ENCODE peak calls at places on chromosomes 13 and 19, in five cellular contexts. One of them, this sample, is unnamed.

GRCh38 chr19:17555929-17556813 is 722 bp downstream of the COLGALT1 start:
- DNase-seq in CD4-positive, alpha-beta memory T cell: no peak
- DNase-seq in lower lobe of right lung: peak; percentile 88
- DNase-seq in fibroblast of lung: peak; percentile 75
- DNase-seq in ovary: peak; percentile 77
- DNase-seq in this sample: peak; percentile 90

GRCh38 chr19:939439-939838 is 13.6 kb downstream of the ARID3A start:
- DNase-seq in CD4-positive, alpha-beta memory T cell: no peak
- DNase-seq in lower lobe of right lung: no peak
- DNase-seq in fibroblast of lung: no peak
- DNase-seq in ovary: no peak
- DNase-seq in this sample: no peak

GRCh38 chr13:69856331-69856730 is 251.3 kb upstream of the ATXN8OS start:
- DNase-seq in CD4-positive, alpha-beta memory T cell: no peak
- DNase-seq in lower lobe of right lung: no peak
- DNase-seq in fibroblast of lung: no peak
- DNase-seq in ovary: no peak
- DNase-seq in this sample: no peak

GRCh38 chr13:44451109-44451508 is 77.5 kb downstream of the SERP2 start:
- DNase-seq in CD4-positive, alpha-beta memory T cell: no peak
- DNase-seq in lower lobe of right lung: no peak
- DNase-seq in fibroblast of lung: peak; percentile 44
- DNase-seq in ovary: no peak
- DNase-seq in this sample: no peak

GRCh38 chr13:75365724-75366173 is 116.2 kb downstream of the TBC1D4 start:
- DNase-seq in CD4-positive, alpha-beta memory T cell: no peak
- DNase-seq in lower lobe of right lung: no peak
- DNase-seq in fibroblast of lung: peak; percentile 52
- DNase-seq in ovary: no peak
- DNase-seq in this sample: no peak

GRCh38 chr13:23440821-23441608 is 7.5 kb upstream of the SACS start:
- DNase-seq in CD4-positive, alpha-beta memory T cell: no peak
- DNase-seq in lower lobe of right lung: no peak
- DNase-seq in fibroblast of lung: no peak
- DNase-seq in ovary: no peak
- DNase-seq in this sample: no peak

GRCh38 chr19:892243-892996 is 567 bp downstream of the MED16 start:
- DNase-seq in CD4-positive, alpha-beta memory T cell: no peak
- DNase-seq in lower lobe of right lung: no peak
- DNase-seq in fibroblast of lung: no peak
- DNase-seq in ovary: no peak
- DNase-seq in this sample: no peak

GRCh38 chr19:51025809-51026553 is 435 bp downstream of the KLK11 start:
- DNase-seq in CD4-positive, alpha-beta memory T cell: no peak
- DNase-seq in lower lobe of right lung: no peak
- DNase-seq in fibroblast of lung: no peak
- DNase-seq in ovary: peak; percentile 77
- DNase-seq in this sample: no peak

GRCh38 chr19:19387108-19387507 is 18.4 kb upstream of the GATAD2A start:
- DNase-seq in CD4-positive, alpha-beta memory T cell: no peak
- DNase-seq in lower lobe of right lung: no peak
- DNase-seq in fibroblast of lung: no peak
- DNase-seq in ovary: no peak
- DNase-seq in this sample: no peak

GRCh38 chr13:51601601-51602348 is 17.5 kb downstream of the WDFY2 start:
- DNase-seq in CD4-positive, alpha-beta memory T cell: no peak
- DNase-seq in lower lobe of right lung: no peak
- DNase-seq in fibroblast of lung: no peak
- DNase-seq in ovary: no peak
- DNase-seq in this sample: no peak

GRCh38 chr13:111058796-111059506 is 56.2 kb upstream of the ARHGEF7 start:
- DNase-seq in CD4-positive, alpha-beta memory T cell: no peak
- DNase-seq in lower lobe of right lung: no peak
- DNase-seq in fibroblast of lung: no peak
- DNase-seq in ovary: no peak
- DNase-seq in this sample: no peak

GRCh38 chr19:38663957-38664502 is 16.6 kb downstream of the ACTN4 start:
- DNase-seq in CD4-positive, alpha-beta memory T cell: no peak
- DNase-seq in lower lobe of right lung: no peak
- DNase-seq in fibroblast of lung: no peak
- DNase-seq in ovary: peak; percentile 69
- DNase-seq in this sample: no peak

GRCh38 chr19:15195987-15196682 is 4.7 kb downstream of the NOTCH3 start:
- DNase-seq in CD4-positive, alpha-beta memory T cell: no peak
- DNase-seq in lower lobe of right lung: peak; percentile 90
- DNase-seq in fibroblast of lung: no peak
- DNase-seq in ovary: no peak
- DNase-seq in this sample: peak; percentile 92
- H3K27ac ChIP-seq in CD4-positive, alpha-beta memory T cell: no peak overlapping the region
- H3K27ac ChIP-seq in lower lobe of right lung: peak overlapping the region; percentile 53
- H3K27ac ChIP-seq in fibroblast of lung: no peak overlapping the region
- H3K27ac ChIP-seq in ovary: no peak overlapping the region
- H3K27ac ChIP-seq in this sample: no peak overlapping the region

DNA sequence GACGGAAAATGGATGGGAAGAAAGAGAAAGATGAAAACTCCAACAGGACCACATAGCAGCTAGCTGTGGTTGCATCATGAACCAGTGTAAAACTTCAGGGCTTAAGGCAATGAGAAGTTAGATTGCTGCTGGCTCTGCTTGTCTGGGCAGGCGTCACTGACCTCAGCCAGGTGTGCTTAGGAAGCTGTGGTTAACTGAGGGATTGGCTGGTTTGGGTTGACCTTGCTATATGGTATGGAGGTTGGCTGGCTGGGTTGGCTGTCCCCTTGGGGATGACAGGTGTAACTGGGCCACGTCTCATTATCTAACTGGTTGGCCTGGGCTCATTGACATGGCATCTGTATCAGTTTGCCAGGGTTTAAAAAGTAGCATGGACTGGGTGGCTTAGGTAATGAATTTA is 40.9 kb downstream of the NLRP4 start:
- DNase-seq in CD4-positive, alpha-beta memory T cell: no peak
- DNase-seq in lower lobe of right lung: no peak
- DNase-seq in fibroblast of lung: no peak
- DNase-seq in ovary: no peak
- DNase-seq in this sample: peak; percentile 33
- H3K9me3 ChIP-seq in CD4-positive, alpha-beta memory T cell: no peaks in the 10 kb centered on the region
- H3K9me3 ChIP-seq in lower lobe of right lung: no peaks in the 10 kb centered on the region
- H3K9me3 ChIP-seq in fibroblast of lung: no peaks in the 10 kb centered on the region
- H3K9me3 ChIP-seq in ovary: peaks cover 5% of the 10 kb centered on the region
- H3K9me3 ChIP-seq in this sample: no peaks in the 10 kb centered on the region

DNA sequence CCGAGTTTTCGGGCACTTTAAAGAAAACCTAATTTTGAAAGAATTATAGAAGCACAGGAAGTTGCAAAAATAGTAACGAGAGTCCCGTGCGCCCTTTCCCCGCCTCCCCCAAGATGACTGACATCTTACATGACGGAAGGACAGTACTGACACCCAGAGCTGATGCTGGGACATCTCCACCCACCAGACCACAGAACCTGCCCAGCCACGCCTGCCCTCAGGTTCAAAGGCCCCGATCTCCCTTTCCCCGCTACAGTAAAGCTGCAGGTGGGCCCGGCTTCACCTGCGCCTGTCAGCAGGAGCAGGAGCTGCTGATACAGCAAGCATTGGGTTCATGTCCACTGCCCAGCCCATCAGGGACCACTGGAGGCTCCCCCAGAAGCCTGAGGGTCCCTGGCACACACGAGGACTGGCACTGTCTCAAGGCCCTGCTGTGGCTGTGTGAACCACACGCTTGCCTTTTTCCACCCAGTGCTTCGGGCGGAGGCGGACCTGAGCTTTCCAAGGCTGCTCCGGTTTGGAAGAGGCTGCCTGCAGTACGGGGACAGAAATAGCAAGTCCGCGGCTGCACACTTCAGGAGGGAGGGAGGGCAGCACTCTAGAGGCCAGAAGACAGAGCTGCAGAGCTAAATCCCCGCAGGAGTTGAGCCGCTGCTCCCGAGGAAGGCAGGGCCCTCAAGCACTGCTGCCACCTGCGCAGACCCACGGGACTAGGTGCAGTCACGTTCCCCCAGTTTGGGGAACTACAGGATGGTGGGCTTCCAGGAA is 8.7 kb downstream of the MAP2K2 start:
- DNase-seq in CD4-positive, alpha-beta memory T cell: peak; percentile 75
- DNase-seq in lower lobe of right lung: no peak
- DNase-seq in fibroblast of lung: no peak
- DNase-seq in ovary: no peak
- DNase-seq in this sample: no peak
- H3K4me3 ChIP-seq in CD4-positive, alpha-beta memory T cell: no peak overlapping the region
- H3K4me3 ChIP-seq in lower lobe of right lung: no peak overlapping the region
- H3K4me3 ChIP-seq in fibroblast of lung: no peak overlapping the region
- H3K4me3 ChIP-seq in ovary: no peak overlapping the region
- H3K4me3 ChIP-seq in this sample: no peak overlapping the region

DNA sequence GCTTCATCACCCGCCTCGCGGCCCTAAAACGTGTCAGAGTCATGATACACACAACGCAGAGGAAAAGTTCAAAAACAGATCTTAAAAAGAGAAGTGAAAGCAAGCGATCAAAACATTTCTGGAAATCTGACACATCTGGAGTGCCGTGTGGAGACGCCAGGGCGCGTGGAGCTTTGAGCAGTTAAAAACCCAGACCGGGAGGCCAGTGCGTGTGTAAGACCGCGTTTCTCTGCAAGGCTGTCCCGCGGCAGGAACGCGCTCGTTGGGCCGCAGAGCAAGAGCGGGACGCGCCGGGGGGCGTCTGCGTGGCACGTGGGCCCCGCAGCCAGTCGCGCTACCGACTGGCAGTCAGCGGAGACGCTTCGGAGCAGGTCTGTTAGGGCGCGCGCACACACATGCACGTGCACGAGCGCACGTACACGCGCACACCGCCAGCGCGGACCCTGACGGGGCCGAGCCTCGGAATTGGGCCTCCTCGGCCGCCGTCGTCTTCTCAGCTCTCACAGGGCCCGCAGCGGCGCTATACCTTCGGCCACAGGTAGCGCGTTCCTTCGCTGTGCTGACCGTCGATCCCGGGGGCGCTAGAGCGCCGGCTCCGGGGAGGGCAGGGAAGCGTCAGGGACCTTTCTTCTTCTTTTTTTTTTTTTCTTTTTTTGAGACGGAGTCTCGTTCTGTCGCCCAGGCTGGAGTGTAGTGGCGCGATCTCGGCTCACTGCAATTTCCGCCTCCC is 35.8 kb downstream of the RNF6 start:
- DNase-seq in CD4-positive, alpha-beta memory T cell: peak; percentile 91
- DNase-seq in lower lobe of right lung: peak; percentile 94
- DNase-seq in fibroblast of lung: peak; percentile 93
- DNase-seq in ovary: peak; percentile 92
- DNase-seq in this sample: peak; percentile 96
- H3K27ac ChIP-seq in CD4-positive, alpha-beta memory T cell: peak overlapping the region; percentile 60
- H3K27ac ChIP-seq in lower lobe of right lung: peak overlapping the region; percentile 86
- H3K27ac ChIP-seq in fibroblast of lung: peak overlapping the region; percentile 71
- H3K27ac ChIP-seq in ovary: peak overlapping the region; percentile 55
- H3K27ac ChIP-seq in this sample: peak overlapping the region; percentile 84

GRCh38 chr13:38954844-38955243 is 35.8 kb downstream of the STOML3 start:
- DNase-seq in CD4-positive, alpha-beta memory T cell: no peak
- DNase-seq in lower lobe of right lung: no peak
- DNase-seq in fibroblast of lung: no peak
- DNase-seq in ovary: no peak
- DNase-seq in this sample: no peak

GRCh38 chr13:38951525-38952313 is 38.9 kb downstream of the STOML3 start:
- DNase-seq in CD4-positive, alpha-beta memory T cell: no peak
- DNase-seq in lower lobe of right lung: no peak
- DNase-seq in fibroblast of lung: no peak
- DNase-seq in ovary: no peak
- DNase-seq in this sample: no peak

GRCh38 chr13:38954291-38954690 is 36.3 kb downstream of the STOML3 start:
- DNase-seq in CD4-positive, alpha-beta memory T cell: no peak
- DNase-seq in lower lobe of right lung: no peak
- DNase-seq in fibroblast of lung: no peak
- DNase-seq in ovary: no peak
- DNase-seq in this sample: no peak

GRCh38 chr13:38952827-38953226 is 37.8 kb downstream of the STOML3 start:
- DNase-seq in CD4-positive, alpha-beta memory T cell: no peak
- DNase-seq in lower lobe of right lung: no peak
- DNase-seq in fibroblast of lung: no peak
- DNase-seq in ovary: no peak
- DNase-seq in this sample: no peak

GRCh38 chr13:38950987-38951386 is 39.6 kb downstream of the STOML3 start:
- DNase-seq in CD4-positive, alpha-beta memory T cell: no peak
- DNase-seq in lower lobe of right lung: no peak
- DNase-seq in fibroblast of lung: no peak
- DNase-seq in ovary: no peak
- DNase-seq in this sample: no peak
- H3K9me3 ChIP-seq in CD4-positive, alpha-beta memory T cell: no peaks in the 10 kb centered on the region
- H3K9me3 ChIP-seq in lower lobe of right lung: no peaks in the 10 kb centered on the region
- H3K9me3 ChIP-seq in fibroblast of lung: no peaks in the 10 kb centered on the region
- H3K9me3 ChIP-seq in ovary: no peaks in the 10 kb centered on the region
- H3K9me3 ChIP-seq in this sample: no peaks in the 10 kb centered on the region

This sample was measured in upper lobe of right lung.